ENCODE peak calls at places on chromosomes 1 and 21, in eight cellular contexts. K is stimulated activated CD8-positive, alpha-beta memory T cell treated with anti-CD3 and anti-CD28 coated beads, Interleukin-15, amount 100 ng/mL, for 24 hours; V is NCI-H1105; N is SW480; Q is aorta; B is heart right ventricle; G is GM19239; S is Right ventricle myocardium superior. J is an unnamed sample.

GRCh38 chr1:78003882-78004718 is 639 bp upstream of the DNAJB4 start:
- DNase-seq in K (no peak), V (no peak), N (peak), Q (peak), B (peak), G (peak), S (peak), J (peak)

GRCh38 chr1:163877016-163877415 is 555.3 kb downstream of the NUF2 start:
- DNase-seq in K (no peak), V (no peak), N (no peak), Q (no peak), B (no peak), G (no peak), S (no peak), J (no peak)

GRCh38 chr1:190353538-190354101 is 124.0 kb downstream of the BRINP3 start:
- DNase-seq in K (no peak), V (no peak), N (no peak), Q (no peak), B (no peak), G (no peak), S (no peak), J (no peak)

GRCh38 chr1:82220754-82221153 is 420.0 kb downstream of the ADGRL2 start:
- DNase-seq in K (no peak), V (no peak), N (no peak), Q (no peak), B (no peak), G (no peak), S (no peak), J (no peak)

GRCh38 chr1:109886827-109887226 is 23.8 kb upstream of the CSF1 start:
- DNase-seq in K (no peak), V (no peak), N (no peak), Q (no peak), B (no peak), G (no peak), S (no peak), J (no peak)

GRCh38 chr1:54995835-54996234 is 2.9 kb upstream of the BSND start:
- DNase-seq in K (no peak), V (no peak), N (no peak), Q (no peak), B (no peak), G (no peak), S (no peak), J (no peak)

GRCh38 chr1:8816831-8817412 is 518 bp downstream of the RERE start:
- DNase-seq in K (no peak), V (no peak), N (peak), Q (peak), B (peak), G (no peak), S (peak), J (no peak)

GRCh38 chr1:88946845-88947244 is 45.6 kb downstream of the KYAT3 start:
- DNase-seq in K (no peak), V (no peak), N (no peak), Q (no peak), B (no peak), G (no peak), S (no peak), J (no peak)

GRCh38 chr1:21914880-21915640 is 22.1 kb downstream of the HSPG2 start:
- DNase-seq in K (no peak), V (peak), N (no peak), Q (peak), B (peak), G (no peak), S (peak), J (no peak)

GRCh38 chr1:76136894-76137293 is 62.3 kb downstream of the ST6GALNAC3 start:
- DNase-seq in K (no peak), V (no peak), N (no peak), Q (no peak), B (no peak), G (no peak), S (no peak), J (no peak)

GRCh38 chr21:43287974-43288755 is 119.4 kb downstream of the CRYAA start:
- DNase-seq in K (no peak), V (no peak), N (no peak), Q (no peak), B (no peak), G (no peak), S (peak), J (no peak)

GRCh38 chr1:29136463-29136915 is 12.8 kb upstream of the TMEM200B start:
- DNase-seq in K (no peak), V (no peak), N (no peak), Q (peak), B (no peak), G (no peak), S (no peak), J (no peak)

GRCh38 chr1:29655145-29655544 is 418.8 kb downstream of the PTPRU start:
- DNase-seq in K (no peak), V (no peak), N (no peak), Q (no peak), B (no peak), G (no peak), S (no peak), J (no peak)

GRCh38 chr1:31111290-31111951 is 45.9 kb upstream of the PUM1 start:
- DNase-seq in K (no peak), V (no peak), N (no peak), Q (peak), B (peak), G (no peak), S (peak), J (no peak)

GRCh38 chr1:245541389-245541788 is 386.6 kb downstream of the KIF26B start:
- DNase-seq in K (no peak), V (no peak), N (no peak), Q (no peak), B (no peak), G (no peak), S (no peak), J (no peak)

GRCh38 chr1:12309783-12310742 is 80.2 kb downstream of the VPS13D start:
- DNase-seq in K (no peak), V (no peak), N (no peak), Q (no peak), B (no peak), G (no peak), S (no peak), J (no peak)

GRCh38 chr1:106603616-106604015 is 452.9 kb upstream of the PRMT6 start:
- DNase-seq in K (no peak), V (no peak), N (no peak), Q (no peak), B (no peak), G (no peak), S (no peak), J (no peak)

GRCh38 chr1:185998391-185998790 is 264.2 kb downstream of the HMCN1 start:
- DNase-seq in K (no peak), V (no peak), N (no peak), Q (no peak), B (no peak), G (no peak), S (no peak), J (no peak)